ENCODE peak calls at places on chromosomes 3 and 15, in eight cellular contexts. One of them, this sample, is unnamed.

GRCh38 chr3:42712344-42712648 is 9.7 kb upstream of the HHATL start:
- DNase-seq in neural progenitor cell: no peak
- DNase-seq in fibroblast of pulmonary artery: no peak
- DNase-seq in HCT116: no peak
- DNase-seq in cardiac fibroblast: no peak
- DNase-seq in DND-41: no peak
- DNase-seq in suprapubic skin: no peak
- DNase-seq in choroid plexus epithelial cell: no peak
- DNase-seq in this sample: no peak

GRCh38 chr15:70855764-70856163 is 1.8 kb upstream of the LARP6 start:
- DNase-seq in neural progenitor cell: no peak
- DNase-seq in fibroblast of pulmonary artery: no peak
- DNase-seq in HCT116: no peak
- DNase-seq in cardiac fibroblast: no peak
- DNase-seq in DND-41: no peak
- DNase-seq in suprapubic skin: no peak
- DNase-seq in choroid plexus epithelial cell: no peak
- DNase-seq in this sample: no peak

GRCh38 chr15:78637776-78638435 is 3.1 kb downstream of the CHRNB4 start:
- DNase-seq in neural progenitor cell: no peak
- DNase-seq in fibroblast of pulmonary artery: no peak
- DNase-seq in HCT116: no peak
- DNase-seq in cardiac fibroblast: no peak
- DNase-seq in DND-41: no peak
- DNase-seq in suprapubic skin: no peak
- DNase-seq in choroid plexus epithelial cell: no peak
- DNase-seq in this sample: no peak

GRCh38 chr15:40367038-40367672 is 9.1 kb downstream of the DISP2 start:
- DNase-seq in neural progenitor cell: no peak
- DNase-seq in fibroblast of pulmonary artery: no peak
- DNase-seq in HCT116: no peak
- DNase-seq in cardiac fibroblast: no peak
- DNase-seq in DND-41: no peak
- DNase-seq in suprapubic skin: peak
- DNase-seq in choroid plexus epithelial cell: no peak
- DNase-seq in this sample: no peak

GRCh38 chr15:63899193-63899592 is 65.4 kb upstream of the HERC1 start:
- DNase-seq in neural progenitor cell: no peak
- DNase-seq in fibroblast of pulmonary artery: no peak
- DNase-seq in HCT116: no peak
- DNase-seq in cardiac fibroblast: no peak
- DNase-seq in DND-41: no peak
- DNase-seq in suprapubic skin: no peak
- DNase-seq in choroid plexus epithelial cell: no peak
- DNase-seq in this sample: no peak

GRCh38 chr3:30477149-30477921 is 129.1 kb upstream of the TGFBR2 start:
- DNase-seq in neural progenitor cell: no peak
- DNase-seq in fibroblast of pulmonary artery: no peak
- DNase-seq in HCT116: no peak
- DNase-seq in cardiac fibroblast: no peak
- DNase-seq in DND-41: no peak
- DNase-seq in suprapubic skin: no peak
- DNase-seq in choroid plexus epithelial cell: no peak
- DNase-seq in this sample: no peak

GRCh38 chr15:38389924-38390542 is 63.9 kb upstream of the FAM98B start:
- DNase-seq in neural progenitor cell: peak
- DNase-seq in fibroblast of pulmonary artery: peak
- DNase-seq in HCT116: peak
- DNase-seq in cardiac fibroblast: peak
- DNase-seq in DND-41: peak
- DNase-seq in suprapubic skin: peak
- DNase-seq in choroid plexus epithelial cell: peak
- DNase-seq in this sample: no peak

GRCh38 chr15:63502137-63502801 is 2.1 kb upstream of the USP3 start:
- DNase-seq in neural progenitor cell: no peak
- DNase-seq in fibroblast of pulmonary artery: peak
- DNase-seq in HCT116: no peak
- DNase-seq in cardiac fibroblast: peak
- DNase-seq in DND-41: no peak
- DNase-seq in suprapubic skin: no peak
- DNase-seq in choroid plexus epithelial cell: peak
- DNase-seq in this sample: no peak

GRCh38 chr3:78863294-78864203 is 904.2 kb downstream of the ROBO1 start:
- DNase-seq in neural progenitor cell: no peak
- DNase-seq in fibroblast of pulmonary artery: no peak
- DNase-seq in HCT116: no peak
- DNase-seq in cardiac fibroblast: no peak
- DNase-seq in DND-41: no peak
- DNase-seq in suprapubic skin: no peak
- DNase-seq in choroid plexus epithelial cell: no peak
- DNase-seq in this sample: no peak

GRCh38 chr3:180595536-180595935 is 6.4 kb upstream of the TTC14 start:
- DNase-seq in neural progenitor cell: no peak
- DNase-seq in fibroblast of pulmonary artery: no peak
- DNase-seq in HCT116: no peak
- DNase-seq in cardiac fibroblast: no peak
- DNase-seq in DND-41: no peak
- DNase-seq in suprapubic skin: no peak
- DNase-seq in choroid plexus epithelial cell: no peak
- DNase-seq in this sample: no peak

GRCh38 chr3:180600473-180600872 is 1.5 kb upstream of the TTC14 start:
- DNase-seq in neural progenitor cell: no peak
- DNase-seq in fibroblast of pulmonary artery: no peak
- DNase-seq in HCT116: no peak
- DNase-seq in cardiac fibroblast: no peak
- DNase-seq in DND-41: no peak
- DNase-seq in suprapubic skin: no peak
- DNase-seq in choroid plexus epithelial cell: no peak
- DNase-seq in this sample: no peak

GRCh38 chr3:180590396-180590795 is 11.6 kb upstream of the TTC14 start:
- DNase-seq in neural progenitor cell: no peak
- DNase-seq in fibroblast of pulmonary artery: no peak
- DNase-seq in HCT116: no peak
- DNase-seq in cardiac fibroblast: no peak
- DNase-seq in DND-41: no peak
- DNase-seq in suprapubic skin: no peak
- DNase-seq in choroid plexus epithelial cell: no peak
- DNase-seq in this sample: no peak

DNA sequence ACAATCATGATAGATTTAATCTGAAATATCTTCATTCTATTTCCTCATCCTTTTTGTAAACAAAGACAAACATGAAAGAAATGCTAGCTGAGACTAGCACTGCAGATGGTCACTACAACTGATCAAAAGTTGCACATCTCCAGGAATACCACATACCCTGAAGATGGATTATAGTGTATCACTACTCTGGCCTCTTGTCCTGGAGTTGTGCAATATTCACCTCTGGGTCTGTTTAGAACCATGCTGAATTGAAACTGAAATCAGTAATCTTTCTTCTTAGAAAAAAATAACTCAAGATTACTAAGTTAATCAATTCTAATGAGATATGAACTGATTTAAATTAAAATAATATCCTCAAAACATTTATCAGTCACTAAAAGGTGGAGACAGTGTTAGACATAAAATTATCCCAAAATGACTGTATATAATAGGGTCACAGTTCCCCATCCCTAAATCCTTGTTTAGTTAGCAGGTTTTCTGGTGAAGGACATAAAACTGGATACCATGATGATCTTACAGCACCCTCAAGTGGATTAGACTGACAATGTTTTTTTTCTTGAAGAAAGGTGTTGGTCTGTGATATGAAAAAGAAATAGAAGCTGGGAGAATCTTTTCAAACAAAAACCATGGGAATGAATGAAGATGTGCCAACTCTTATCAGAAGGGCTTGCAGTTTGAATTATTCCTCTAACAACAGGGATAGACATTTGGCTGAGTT is 7.2 kb upstream of the TTC14 start:
- DNase-seq in neural progenitor cell: peak
- DNase-seq in fibroblast of pulmonary artery: peak
- DNase-seq in HCT116: peak
- DNase-seq in cardiac fibroblast: peak
- DNase-seq in DND-41: no peak
- DNase-seq in suprapubic skin: no peak
- DNase-seq in choroid plexus epithelial cell: peak
- DNase-seq in this sample: no peak
- TF ChIP-seq CTCF in neural progenitor cell: peak
- TF ChIP-seq CTCF in fibroblast of pulmonary artery: peak
- TF ChIP-seq CTCF in HCT116: peak
- TF ChIP-seq CTCF in cardiac fibroblast: peak
- TF ChIP-seq CTCF in DND-41: peak
- TF ChIP-seq CTCF in suprapubic skin: no peak
- TF ChIP-seq CTCF in choroid plexus epithelial cell: peak
- TF ChIP-seq CTCF in this sample: peak

GRCh38 chr3:195007151-195007550 is 263.8 kb downstream of the XXYLT1 start:
- DNase-seq in neural progenitor cell: no peak
- DNase-seq in fibroblast of pulmonary artery: no peak
- DNase-seq in HCT116: no peak
- DNase-seq in cardiac fibroblast: no peak
- DNase-seq in DND-41: no peak
- DNase-seq in suprapubic skin: no peak
- DNase-seq in choroid plexus epithelial cell: no peak
- DNase-seq in this sample: no peak

GRCh38 chr3:195009607-195010006 is 261.4 kb downstream of the XXYLT1 start:
- DNase-seq in neural progenitor cell: no peak
- DNase-seq in fibroblast of pulmonary artery: no peak
- DNase-seq in HCT116: no peak
- DNase-seq in cardiac fibroblast: no peak
- DNase-seq in DND-41: no peak
- DNase-seq in suprapubic skin: no peak
- DNase-seq in choroid plexus epithelial cell: no peak
- DNase-seq in this sample: no peak

GRCh38 chr3:195005759-195006555 is 265.0 kb downstream of the XXYLT1 start:
- DNase-seq in neural progenitor cell: no peak
- DNase-seq in fibroblast of pulmonary artery: no peak
- DNase-seq in HCT116: no peak
- DNase-seq in cardiac fibroblast: no peak
- DNase-seq in DND-41: no peak
- DNase-seq in suprapubic skin: no peak
- DNase-seq in choroid plexus epithelial cell: no peak
- DNase-seq in this sample: no peak

GRCh38 chr3:195008816-195009215 is 262.1 kb downstream of the XXYLT1 start:
- DNase-seq in neural progenitor cell: no peak
- DNase-seq in fibroblast of pulmonary artery: no peak
- DNase-seq in HCT116: no peak
- DNase-seq in cardiac fibroblast: no peak
- DNase-seq in DND-41: no peak
- DNase-seq in suprapubic skin: no peak
- DNase-seq in choroid plexus epithelial cell: no peak
- DNase-seq in this sample: no peak

DNA sequence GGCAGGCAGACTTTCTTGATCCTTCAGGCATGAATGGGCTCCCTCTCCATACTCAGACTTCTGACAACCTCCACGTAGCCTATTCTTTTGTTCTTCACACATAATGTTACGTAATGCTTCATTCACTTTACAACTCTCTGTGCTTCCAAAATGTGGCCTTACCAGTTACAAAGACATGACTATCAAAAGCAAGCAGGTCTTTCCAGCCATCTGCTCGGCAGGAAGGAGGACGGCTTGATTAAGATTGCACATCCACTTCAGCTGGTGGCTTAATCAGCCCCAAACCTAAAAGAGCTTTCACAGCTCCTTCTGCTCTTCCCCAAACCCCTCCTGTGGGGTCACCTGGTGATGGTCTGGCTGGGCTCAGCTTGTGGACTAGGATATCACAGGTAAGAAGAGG is 263.2 kb downstream of the XXYLT1 start:
- DNase-seq in neural progenitor cell: no peak
- DNase-seq in fibroblast of pulmonary artery: peak
- DNase-seq in HCT116: no peak
- DNase-seq in cardiac fibroblast: no peak
- DNase-seq in DND-41: no peak
- DNase-seq in suprapubic skin: peak
- DNase-seq in choroid plexus epithelial cell: no peak
- DNase-seq in this sample: no peak
- H3K4me3 ChIP-seq in neural progenitor cell: no peak
- H3K4me3 ChIP-seq in fibroblast of pulmonary artery: no peak
- H3K4me3 ChIP-seq in HCT116: no peak
- H3K4me3 ChIP-seq in cardiac fibroblast: no peak
- H3K4me3 ChIP-seq in DND-41: no peak
- H3K4me3 ChIP-seq in suprapubic skin: no peak
- H3K4me3 ChIP-seq in choroid plexus epithelial cell: no peak
- H3K4me3 ChIP-seq in this sample: no peak

DNA sequence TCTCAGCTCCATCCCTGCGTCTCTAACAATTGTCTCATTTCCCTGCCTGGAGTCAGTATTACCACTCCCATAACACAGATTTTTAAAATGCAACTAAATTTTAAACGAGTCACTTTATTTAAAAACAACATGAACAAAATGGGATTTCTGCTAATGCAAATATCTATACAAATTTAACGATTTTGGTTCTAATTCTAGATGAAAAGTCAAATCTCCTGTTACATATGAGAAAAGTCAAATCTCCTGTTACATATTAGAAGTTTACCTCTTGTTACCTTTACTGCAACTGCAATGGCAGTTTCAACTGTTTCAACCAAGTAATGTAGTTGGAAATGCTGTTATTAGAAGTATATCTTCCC is 578 bp upstream of the RPL39L start:
- DNase-seq in neural progenitor cell: no peak
- DNase-seq in fibroblast of pulmonary artery: no peak
- DNase-seq in HCT116: no peak
- DNase-seq in cardiac fibroblast: no peak
- DNase-seq in DND-41: no peak
- DNase-seq in suprapubic skin: no peak
- DNase-seq in choroid plexus epithelial cell: no peak
- DNase-seq in this sample: no peak
- TF ChIP-seq CTCF in neural progenitor cell: no peak
- TF ChIP-seq CTCF in fibroblast of pulmonary artery: no peak
- TF ChIP-seq CTCF in HCT116: no peak
- TF ChIP-seq CTCF in cardiac fibroblast: no peak
- TF ChIP-seq CTCF in DND-41: no peak
- TF ChIP-seq CTCF in suprapubic skin: no peak
- TF ChIP-seq CTCF in choroid plexus epithelial cell: no peak
- TF ChIP-seq CTCF in this sample: no peak

GRCh38 chr15:65067645-65068416 is at the start of gene RASL12:
- DNase-seq in neural progenitor cell: peak
- DNase-seq in fibroblast of pulmonary artery: no peak
- DNase-seq in HCT116: no peak
- DNase-seq in cardiac fibroblast: no peak
- DNase-seq in DND-41: no peak
- DNase-seq in suprapubic skin: no peak
- DNase-seq in choroid plexus epithelial cell: no peak
- DNase-seq in this sample: no peak

GRCh38 chr15:65067334-65067644 is 502 bp downstream of the RASL12 start:
- DNase-seq in neural progenitor cell: no peak
- DNase-seq in fibroblast of pulmonary artery: no peak
- DNase-seq in HCT116: no peak
- DNase-seq in cardiac fibroblast: no peak
- DNase-seq in DND-41: no peak
- DNase-seq in suprapubic skin: no peak
- DNase-seq in choroid plexus epithelial cell: no peak
- DNase-seq in this sample: no peak

GRCh38 chr15:65068436-65068835 is 645 bp upstream of the RASL12 start:
- DNase-seq in neural progenitor cell: no peak
- DNase-seq in fibroblast of pulmonary artery: no peak
- DNase-seq in HCT116: no peak
- DNase-seq in cardiac fibroblast: no peak
- DNase-seq in DND-41: no peak
- DNase-seq in suprapubic skin: no peak
- DNase-seq in choroid plexus epithelial cell: no peak
- DNase-seq in this sample: no peak

GRCh38 chr15:65066001-65066634 is 1.7 kb downstream of the RASL12 start:
- DNase-seq in neural progenitor cell: peak
- DNase-seq in fibroblast of pulmonary artery: peak
- DNase-seq in HCT116: no peak
- DNase-seq in cardiac fibroblast: no peak
- DNase-seq in DND-41: no peak
- DNase-seq in suprapubic skin: no peak
- DNase-seq in choroid plexus epithelial cell: no peak
- DNase-seq in this sample: no peak

GRCh38 chr15:65066635-65067333 is 1.0 kb downstream of the RASL12 start:
- DNase-seq in neural progenitor cell: peak
- DNase-seq in fibroblast of pulmonary artery: no peak
- DNase-seq in HCT116: no peak
- DNase-seq in cardiac fibroblast: no peak
- DNase-seq in DND-41: no peak
- DNase-seq in suprapubic skin: no peak
- DNase-seq in choroid plexus epithelial cell: no peak
- DNase-seq in this sample: no peak
- H3K4me3 ChIP-seq in neural progenitor cell: peak
- H3K4me3 ChIP-seq in fibroblast of pulmonary artery: peak
- H3K4me3 ChIP-seq in HCT116: no peak
- H3K4me3 ChIP-seq in cardiac fibroblast: no peak
- H3K4me3 ChIP-seq in DND-41: no peak
- H3K4me3 ChIP-seq in suprapubic skin: peak
- H3K4me3 ChIP-seq in choroid plexus epithelial cell: no peak
- H3K4me3 ChIP-seq in this sample: peak